ENCODE peak calls at places on chromosomes 13 and 19, in six cellular contexts. R, P, X, B, Q and J are unnamed samples.

GRCh38 chr13:40794414-40795368 is 5.3 kb downstream of the SLC25A15 start:
- DNase-seq in R (no peak), P (no peak), X (no peak), B (no peak), Q (no peak), J (no peak)

GRCh38 chr19:6720369-6721112 is at the start of gene C3:
- DNase-seq in R (peak; percentile 44), P (no peak), X (peak; percentile 51), B (peak; percentile 96), Q (no peak), J (no peak)

GRCh38 chr13:27372896-27373295 is 51.5 kb upstream of the GTF3A start:
- DNase-seq in R (no peak), P (peak; percentile 63), X (no peak), B (peak; percentile 23), Q (peak; percentile 76), J (peak; percentile 39)

GRCh38 chr19:46958542-46958941 is 61.1 kb upstream of the NPAS1 start:
- DNase-seq in R (no peak), P (no peak), X (no peak), B (peak; percentile 70), Q (no peak), J (no peak)

GRCh38 chr19:16185925-16186234 is 670 bp downstream of the FAM32A start:
- DNase-seq in R (no peak), P (no peak), X (no peak), B (no peak), Q (no peak), J (peak; percentile 75)

GRCh38 chr13:71799320-71799719 is 67.7 kb downstream of the DACH1 start:
- DNase-seq in R (no peak), P (no peak), X (no peak), B (no peak), Q (peak; percentile 19), J (no peak)

GRCh38 chr13:87942204-87942603 is 271.0 kb downstream of the SLITRK5 start:
- DNase-seq in R (no peak), P (no peak), X (no peak), B (no peak), Q (no peak), J (no peak)

GRCh38 chr19:54147676-54148075 is 10.1 kb downstream of the CNOT3 start:
- DNase-seq in R (no peak), P (no peak), X (peak; percentile 80), B (peak; percentile 31), Q (no peak), J (no peak)

GRCh38 chr13:46963874-46964273 is 67.0 kb upstream of the HTR2A start:
- DNase-seq in R (no peak), P (no peak), X (no peak), B (no peak), Q (no peak), J (peak; percentile 25)

GRCh38 chr13:94703721-94704314 is 8.5 kb downstream of the SOX21 start:
- DNase-seq in R (no peak), P (no peak), X (no peak), B (no peak), Q (no peak), J (no peak)

GRCh38 chr19:17184381-17184841 is 30.7 kb upstream of the USE1 start:
- DNase-seq in R (no peak), P (peak; percentile 26), X (no peak), B (no peak), Q (no peak), J (no peak)

GRCh38 chr13:45456196-45456972 is 8.4 kb upstream of the COG3 start:
- DNase-seq in R (no peak), P (no peak), X (no peak), B (peak; percentile 32), Q (no peak), J (no peak)

GRCh38 chr13:82747948-82748347 is 1134.3 kb downstream of the SLITRK1 start:
- DNase-seq in R (no peak), P (no peak), X (no peak), B (peak; percentile 2), Q (no peak), J (no peak)

GRCh38 chr13:20441879-20442278 is 83.8 kb downstream of the CRYL1 start:
- DNase-seq in R (no peak), P (no peak), X (no peak), B (peak; percentile 73), Q (no peak), J (no peak)

GRCh38 chr19:1492474-1493006 is 1.6 kb downstream of the REEP6 start:
- DNase-seq in R (no peak), P (no peak), X (no peak), B (no peak), Q (no peak), J (no peak)
- H3K4me3 ChIP-seq in R (no peak overlapping the region), P (no peak overlapping the region), X (no peak overlapping the region), B (no peak overlapping the region), Q (no peak overlapping the region), J (no peak overlapping the region)

DNA sequence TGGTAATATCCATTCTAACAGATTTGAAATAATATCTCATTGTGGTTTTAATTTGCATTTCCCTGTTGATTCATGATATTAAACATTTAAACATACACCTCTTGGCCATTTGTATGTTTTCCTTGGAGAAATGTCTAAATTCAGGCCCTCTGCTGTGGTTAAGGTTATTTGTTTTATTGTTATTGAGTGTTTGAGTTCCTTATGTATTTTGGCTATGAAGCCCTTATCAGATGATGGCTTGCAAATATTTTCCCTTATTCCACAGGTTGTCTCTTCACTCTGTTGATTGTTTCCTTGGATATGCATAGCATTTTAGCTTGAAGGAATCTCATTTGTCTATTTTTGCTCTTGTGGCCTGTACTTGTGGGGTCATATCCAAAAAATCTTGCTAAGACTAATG is 303.6 kb downstream of the GPC5 start:
- DNase-seq in R (no peak), P (no peak), X (no peak), B (no peak), Q (no peak), J (no peak)
- TF ChIP-seq CTCF in R (no peak), P (no peak), X (no peak), B (no peak), Q (no peak), J (no peak)

GRCh38 chr19:41570179-41570578 is 5.8 kb upstream of the CEACAM21 start:
- DNase-seq in R (no peak), P (no peak), X (no peak), B (no peak), Q (no peak), J (no peak)
- H3K36me3 ChIP-seq in R (no peaks in the 10 kb centered on the region), P (no peaks in the 10 kb centered on the region), X (no peaks in the 10 kb centered on the region), B (no peaks in the 10 kb centered on the region), Q (no peaks in the 10 kb centered on the region), J (no peaks in the 10 kb centered on the region)

DNA sequence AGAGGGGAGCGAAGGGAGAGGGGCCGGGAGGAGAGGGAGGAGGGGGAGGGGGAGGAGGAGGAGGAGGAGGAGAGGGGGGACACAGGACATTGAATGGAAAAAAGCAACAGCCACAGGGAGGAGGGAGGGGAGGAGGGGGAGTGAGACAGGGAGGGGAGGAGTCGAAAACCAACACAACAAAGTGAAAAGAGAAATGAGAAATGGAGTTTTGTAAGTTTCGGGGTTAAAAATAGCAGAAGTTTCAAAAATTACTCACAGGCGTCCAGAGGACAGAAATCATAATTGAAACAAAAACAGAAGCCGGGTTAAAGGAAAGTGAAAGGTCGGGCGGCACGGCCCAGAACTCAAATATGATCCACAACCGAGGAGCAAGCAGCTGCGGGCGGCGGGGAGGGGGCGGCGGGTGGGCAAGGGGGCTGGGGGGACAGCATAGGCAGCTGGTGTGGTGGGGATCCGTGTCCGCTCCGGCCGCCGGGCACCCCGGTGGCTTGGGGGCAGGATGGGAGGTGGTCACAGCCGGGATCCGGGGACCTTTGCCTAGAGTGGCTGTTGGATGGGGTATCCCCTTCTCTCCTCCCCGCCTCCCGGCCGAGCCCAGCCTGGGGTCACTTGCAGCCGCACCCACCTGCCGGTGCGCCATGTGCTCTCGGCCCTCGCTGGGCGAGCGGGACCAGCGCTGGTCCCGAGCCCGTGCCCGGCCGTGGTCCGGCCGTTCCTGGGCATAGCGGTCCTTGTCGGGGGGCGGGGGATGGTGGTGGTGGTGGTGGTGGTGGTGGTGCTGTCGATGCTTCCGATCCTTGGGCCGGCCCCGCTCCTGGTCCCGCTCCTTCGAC is 58.1 kb downstream of the IER2 start:
- DNase-seq in R (peak; percentile 50), P (peak; percentile 44), X (peak; percentile 80), B (peak; percentile 92), Q (peak; percentile 57), J (no peak)
- H3K4me3 ChIP-seq in R (peak overlapping the region; percentile 88), P (peak overlapping the region; percentile 52), X (peak overlapping the region; percentile 44), B (no peak overlapping the region), Q (peak overlapping the region; percentile 26), J (no peak overlapping the region)

GRCh38 chr13:24668955-24669354 is 11.3 kb upstream of the ATP12A start:
- DNase-seq in R (no peak), P (peak; percentile 89), X (no peak), B (no peak), Q (peak; percentile 93), J (no peak)

GRCh38 chr13:24670927-24671326 is 9.3 kb upstream of the ATP12A start:
- DNase-seq in R (no peak), P (no peak), X (no peak), B (peak; percentile 23), Q (peak; percentile 62), J (no peak)

GRCh38 chr13:24670174-24670573 is 10.0 kb upstream of the ATP12A start:
- DNase-seq in R (no peak), P (no peak), X (no peak), B (no peak), Q (peak; percentile 66), J (no peak)

GRCh38 chr13:24672141-24673132 is 7.8 kb upstream of the ATP12A start:
- DNase-seq in R (no peak), P (no peak), X (no peak), B (no peak), Q (no peak), J (no peak)

DNA sequence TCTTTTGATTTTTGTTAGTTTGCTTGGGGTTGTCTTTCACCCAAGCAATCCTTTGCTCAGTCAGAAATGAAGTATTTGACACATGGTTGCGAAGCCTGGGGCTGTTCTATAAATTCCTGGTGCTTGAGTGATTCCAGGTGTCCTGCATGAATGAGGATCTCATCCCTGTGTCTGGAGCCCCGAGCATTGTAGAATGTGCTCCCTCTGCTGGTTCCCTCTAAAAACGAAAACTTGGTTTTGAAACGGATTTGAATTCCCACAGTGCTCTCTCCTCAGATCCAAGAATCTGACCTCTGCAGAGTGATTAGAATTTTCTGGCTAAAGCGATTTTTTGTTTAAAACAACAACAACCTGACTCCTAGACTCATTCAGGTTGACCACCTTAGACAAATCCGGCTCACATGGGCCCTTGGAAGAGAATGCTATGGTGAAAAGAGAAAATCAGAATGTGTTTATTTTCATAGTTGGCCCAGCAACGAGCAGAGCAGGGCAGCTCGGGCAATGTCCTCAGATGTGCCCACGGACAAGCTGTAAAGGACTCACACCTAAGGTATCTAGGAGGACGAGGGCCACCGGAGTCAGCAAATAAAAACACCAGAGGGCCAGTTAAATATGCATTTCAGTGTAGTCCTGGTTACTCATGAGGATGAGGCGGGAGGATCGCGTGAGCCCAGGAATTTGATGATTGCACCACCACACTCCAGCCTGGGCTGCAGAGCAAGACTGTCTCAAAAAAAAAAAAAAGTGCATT is 8.7 kb upstream of the ATP12A start:
- DNase-seq in R (peak; percentile 32), P (peak; percentile 50), X (peak; percentile 16), B (peak; percentile 91), Q (peak; percentile 77), J (peak; percentile 28)
- TF ChIP-seq CTCF in R (peak; percentile 52), P (peak; percentile 52), X (peak; percentile 60), B (peak; percentile 78), Q (peak; percentile 42), J (peak; percentile 80)

DNA sequence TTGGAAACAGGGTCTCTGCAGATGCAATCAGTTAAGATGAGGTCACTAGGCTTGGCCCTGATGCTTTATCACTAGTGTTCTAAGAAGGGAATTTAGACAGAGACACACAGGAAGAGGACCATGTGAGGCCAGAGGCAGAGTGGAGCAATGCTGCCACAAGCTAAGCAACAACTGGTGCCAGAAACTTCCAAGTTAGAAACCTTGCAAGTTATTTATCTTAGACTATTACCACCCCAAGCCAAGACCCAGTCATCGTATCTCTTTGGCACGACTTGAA is 81.1 kb downstream of the DOCK9 start:
- DNase-seq in R (no peak), P (no peak), X (no peak), B (no peak), Q (no peak), J (no peak)
- H3K36me3 ChIP-seq in R (peaks cover 9% of the 10 kb centered on the region), P (no peaks in the 10 kb centered on the region), X (peaks cover 18% of the 10 kb centered on the region), B (no peaks in the 10 kb centered on the region), Q (no peaks in the 10 kb centered on the region), J (no peaks in the 10 kb centered on the region)

GRCh38 chr19:49441960-49442350 is 628 bp upstream of the SLC17A7 start:
- DNase-seq in R (no peak), P (no peak), X (no peak), B (no peak), Q (no peak), J (no peak)
- H3K4me3 ChIP-seq in R (peak overlapping the region; percentile 91), P (peak overlapping the region; percentile 64), X (peak overlapping the region; percentile 65), B (peak overlapping the region; percentile 44), Q (no peak overlapping the region), J (peak overlapping the region; percentile 70)